ENCODE peak calls at places on chromosomes 7 and 10, in nine cellular contexts. Y is bronchial epithelial cell; J is stimulated activated CD8-positive, alpha-beta memory T cell treated with anti-CD3 and anti-CD28 coated beads, Interleukin-12 subunit alpha, Interleukin-12 subunit beta, amount 100 ng/mL, for 4 hours; I is heart left ventricle; E is IMR-90; D is cardiac fibroblast; S is HFFc6; W is small intestine; O is iPS-NIHi11. U is an unnamed sample.

GRCh38 chr7:117871778-117872538 is 1.3 kb downstream of the CTTNBP2 start:
- DNase-seq in I (no peak), O (peak; percentile 31), W (no peak), S (no peak), D (no peak), J (no peak), E (no peak), Y (no peak), U (peak; percentile 47)

GRCh38 chr7:157638563-157638962 is 301.8 kb downstream of the DNAJB6 start:
- DNase-seq in O (no peak), J (no peak), E (no peak), W (no peak), I (no peak), Y (no peak), S (no peak), D (no peak), U (no peak)

GRCh38 chr7:92837214-92837749 is 909 bp upstream of the CDK6 start:
- DNase-seq in E (peak; percentile 35), J (no peak), I (no peak), Y (no peak), S (peak; percentile 21), D (peak; percentile 39), W (no peak), O (no peak), U (no peak)

GRCh38 chr7:23396222-23396621 is 74.1 kb downstream of the IGF2BP3 start:
- DNase-seq in S (peak; percentile 77), E (peak; percentile 91), W (no peak), Y (no peak), I (no peak), O (no peak), J (no peak), D (peak; percentile 91), U (no peak)

GRCh38 chr7:44142028-44142427 is 896 bp upstream of the MYL7 start:
- DNase-seq in J (no peak), E (no peak), O (no peak), W (no peak), Y (no peak), S (no peak), D (no peak), I (no peak), U (no peak)

GRCh38 chr10:104067525-104067924 is 18.2 kb downstream of the COL17A1 start:
- DNase-seq in S (no peak), E (no peak), J (no peak), I (no peak), O (peak; percentile 37), Y (no peak), D (no peak), W (no peak), U (no peak)

GRCh38 chr7:15801565-15801964 is 115.1 kb upstream of the MEOX2 start:
- DNase-seq in O (no peak), J (no peak), W (no peak), I (no peak), Y (no peak), E (peak; percentile 49), S (peak; percentile 47), D (peak; percentile 75), U (no peak)

GRCh38 chr10:112763916-112764520 is 186.0 kb upstream of the TCF7L2 start:
- DNase-seq in W (no peak), I (no peak), J (no peak), S (peak; percentile 66), E (peak; percentile 83), D (no peak), O (no peak), Y (no peak), U (no peak)

GRCh38 chr10:108899686-108900085 is 1023.6 kb downstream of the XPNPEP1 start:
- DNase-seq in J (no peak), S (no peak), Y (no peak), O (no peak), D (no peak), E (no peak), W (no peak), I (no peak), U (no peak)

GRCh38 chr10:49217645-49218044 is 29.5 kb upstream of the TMEM273 start:
- DNase-seq in E (no peak), Y (no peak), W (no peak), O (no peak), S (no peak), I (no peak), J (no peak), D (no peak), U (no peak)

GRCh38 chr7:121505021-121505420 is 108.9 kb upstream of the FAM3C start:
- DNase-seq in I (no peak), J (no peak), O (no peak), E (peak; percentile 45), D (peak; percentile 73), W (no peak), Y (no peak), S (peak; percentile 74), U (no peak)

GRCh38 chr10:22230331-22230833 is 12.6 kb upstream of the EBLN1 start:
- DNase-seq in O (peak; percentile 38), I (no peak), Y (peak; percentile 67), E (peak; percentile 29), S (peak; percentile 16), D (peak; percentile 80), W (peak; percentile 40), J (no peak), U (peak; percentile 44)

GRCh38 chr10:69123306-69123746 is 652 bp upstream of the VPS26A start:
- DNase-seq in W (no peak), D (peak; percentile 77), O (peak; percentile 64), Y (peak; percentile 52), J (no peak), I (no peak), S (peak; percentile 52), E (peak; percentile 71), U (no peak)

GRCh38 chr10:21617267-21617666 is 83.2 kb downstream of the MLLT10 start:
- DNase-seq in D (no peak), S (no peak), J (no peak), O (no peak), W (no peak), I (no peak), E (no peak), Y (no peak), U (no peak)

GRCh38 chr10:30984563-30985328 is 46.9 kb downstream of the ZNF438 start:
- DNase-seq in I (no peak), W (no peak), J (no peak), O (no peak), S (peak; percentile 51), E (no peak), Y (peak; percentile 70), D (peak; percentile 73), U (no peak)

GRCh38 chr7:20998309-20998708 is 211.6 kb upstream of the SP8 start:
- DNase-seq in W (no peak), Y (peak; percentile 90), D (no peak), S (no peak), E (no peak), J (no peak), O (no peak), I (no peak), U (no peak)

GRCh38 chr10:3654496-3654895 is 130.5 kb downstream of the KLF6 start:
- DNase-seq in D (peak; percentile 35), Y (no peak), I (no peak), J (no peak), O (no peak), S (no peak), E (peak; percentile 18), W (no peak), U (no peak)

GRCh38 chr7:25805027-25805687 is 346.8 kb upstream of the NFE2L3 start:
- DNase-seq in J (no peak), O (no peak), S (no peak), I (no peak), D (peak; percentile 53), W (no peak), E (peak; percentile 9), Y (peak; percentile 48), U (no peak)

GRCh38 chr7:98400538-98401427 is at the start of gene BAIAP2L1:
- DNase-seq in W (peak; percentile 93), E (peak; percentile 49), S (peak; percentile 52), J (peak; percentile 62), Y (peak; percentile 74), O (peak; percentile 97), D (peak; percentile 67), I (peak; percentile 91), U (peak; percentile 89)

GRCh38 chr7:51009716-51010496 is 227.2 kb upstream of the GRB10 start:
- DNase-seq in E (peak; percentile 28), W (no peak), J (no peak), D (peak; percentile 63), O (no peak), Y (peak; percentile 21), I (no peak), S (peak; percentile 26), U (no peak)

GRCh38 chr7:39525926-39526325 is 40.3 kb upstream of the YAE1 start:
- DNase-seq in D (peak; percentile 18), S (no peak), E (no peak), J (no peak), O (no peak), Y (peak; percentile 44), I (no peak), W (no peak), U (no peak)

GRCh38 chr10:132493756-132494290 is 43.8 kb upstream of the INPP5A start:
- DNase-seq in S (no peak), E (no peak), O (peak; percentile 3), Y (no peak), J (no peak), W (no peak), I (no peak), D (no peak), U (no peak)

GRCh38 chr7:114842551-114843065 is 79.3 kb upstream of the MDFIC start:
- DNase-seq in O (peak; percentile 8), W (no peak), J (no peak), I (no peak), S (no peak), E (no peak), Y (no peak), D (no peak), U (no peak)